ENCODE peak calls at places on chromosomes 13 and 19, in seven cellular contexts. Y, V, F, D, M, C and X are unnamed samples.

GRCh38 chr13:56893843-56894242 is 246.9 kb upstream of the PRR20A start:
- DNase-seq in Y (no peak), V (no peak), F (no peak), D (peak; percentile 13), M (no peak), C (no peak), X (no peak)

GRCh38 chr19:19822148-19822429 is 539 bp upstream of the ZNF506 start:
- DNase-seq in Y (no peak), V (peak; percentile 10), F (no peak), D (no peak), M (no peak), C (no peak), X (no peak)

GRCh38 chr13:73141292-73141771 is 82.5 kb downstream of the KLF5 start:
- DNase-seq in Y (no peak), V (no peak), F (no peak), D (no peak), M (peak; percentile 42), C (no peak), X (no peak)

GRCh38 chr19:41531438-41532311 is 44.3 kb upstream of the CEACAM21 start:
- DNase-seq in Y (peak; percentile 73), V (peak; percentile 74), F (no peak), D (peak; percentile 87), M (peak; percentile 98), C (peak; percentile 89), X (peak; percentile 58)

GRCh38 chr13:73776137-73776785 is 357.9 kb downstream of the KLF12 start:
- DNase-seq in Y (no peak), V (no peak), F (no peak), D (no peak), M (peak; percentile 17), C (no peak), X (no peak)

GRCh38 chr19:49983645-49984229 is 22.8 kb upstream of the SIGLEC11 start:
- DNase-seq in Y (peak; percentile 78), V (peak; percentile 68), F (peak; percentile 26), D (peak; percentile 79), M (peak; percentile 38), C (peak; percentile 84), X (peak; percentile 61)

GRCh38 chr13:101916108-101916757 is 463.8 kb downstream of the ITGBL1 start:
- DNase-seq in Y (no peak), V (no peak), F (no peak), D (no peak), M (no peak), C (no peak), X (no peak)

GRCh38 chr13:29165840-29166239 is 345.7 kb downstream of the MTUS2 start:
- DNase-seq in Y (no peak), V (no peak), F (no peak), D (peak; percentile 84), M (no peak), C (no peak), X (no peak)

GRCh38 chr13:30044932-30045331 is 194.5 kb upstream of the UBL3 start:
- DNase-seq in Y (no peak), V (no peak), F (no peak), D (no peak), M (no peak), C (no peak), X (no peak)

GRCh38 chr13:110236431-110236830 is 70.5 kb downstream of the COL4A1 start:
- DNase-seq in Y (no peak), V (no peak), F (no peak), D (no peak), M (no peak), C (no peak), X (no peak)

GRCh38 chr19:12722566-12723382 is 958 bp downstream of the TNPO2 start:
- DNase-seq in Y (peak; percentile 98), V (peak; percentile 97), F (peak; percentile 99), D (peak; percentile 99), M (peak; percentile 97), C (peak; percentile 100), X (peak; percentile 97)

GRCh38 chr19:12720851-12721655 is 2.7 kb downstream of the TNPO2 start:
- DNase-seq in Y (no peak), V (peak; percentile 34), F (no peak), D (no peak), M (no peak), C (no peak), X (no peak)

GRCh38 chr19:12720296-12720695 is 3.4 kb downstream of the TNPO2 start:
- DNase-seq in Y (no peak), V (no peak), F (no peak), D (no peak), M (no peak), C (no peak), X (no peak)

GRCh38 chr19:12723383-12723642 is 419 bp downstream of the TNPO2 start:
- DNase-seq in Y (no peak), V (no peak), F (no peak), D (peak; percentile 40), M (no peak), C (no peak), X (no peak)

DNA sequence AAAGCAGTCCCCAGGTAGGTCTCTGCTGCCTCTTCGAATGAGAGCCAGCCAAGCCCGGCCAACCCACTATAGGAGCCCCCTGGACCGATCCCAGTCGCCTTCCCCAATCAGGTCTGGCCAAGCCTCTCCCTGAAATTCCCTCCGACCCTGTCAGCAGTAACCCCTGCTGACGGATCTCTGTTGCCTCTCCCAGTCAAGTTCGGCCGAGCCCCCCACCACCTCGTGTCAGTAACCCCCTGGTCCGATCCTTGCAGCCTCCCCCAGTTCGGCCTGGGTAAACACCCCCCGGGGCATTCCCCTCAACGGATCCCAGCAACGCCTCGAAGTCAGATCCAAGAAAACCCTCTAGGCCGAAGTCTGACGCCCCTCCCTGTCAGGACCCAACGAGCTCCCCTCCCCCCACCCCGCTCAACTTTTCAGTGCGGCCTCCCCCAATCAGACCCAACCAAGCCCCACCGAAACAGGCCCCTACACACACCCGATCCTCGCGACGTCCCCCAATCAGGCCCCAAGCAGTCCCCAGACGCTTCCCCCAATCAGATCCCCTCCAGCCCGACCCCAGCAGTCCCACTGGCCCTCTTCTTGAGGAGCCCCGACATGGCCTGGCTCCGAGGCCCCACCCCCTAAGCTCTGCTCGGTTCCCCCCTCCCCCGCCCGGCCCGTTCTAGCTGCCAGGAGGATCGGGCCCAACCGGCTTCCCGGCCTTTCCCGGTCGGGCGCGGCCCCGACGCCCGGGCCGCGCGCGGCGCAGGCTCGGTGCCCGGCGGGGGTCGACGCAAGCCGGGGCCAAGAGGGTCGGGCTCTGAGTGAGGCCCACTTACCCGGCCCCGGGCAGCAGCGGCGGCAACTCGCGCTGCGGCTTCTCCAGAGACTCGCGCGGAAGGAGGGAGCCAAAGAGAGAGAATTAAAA is 1.8 kb downstream of the TNPO2 start:
- DNase-seq in Y (peak; percentile 77), V (peak; percentile 70), F (no peak), D (peak; percentile 77), M (peak; percentile 78), C (peak; percentile 88), X (no peak)
- TF ChIP-seq POLR2A in Y (no peak), V (no peak), F (no peak), D (no peak), M (no peak), C (no peak), X (no peak)

DNA sequence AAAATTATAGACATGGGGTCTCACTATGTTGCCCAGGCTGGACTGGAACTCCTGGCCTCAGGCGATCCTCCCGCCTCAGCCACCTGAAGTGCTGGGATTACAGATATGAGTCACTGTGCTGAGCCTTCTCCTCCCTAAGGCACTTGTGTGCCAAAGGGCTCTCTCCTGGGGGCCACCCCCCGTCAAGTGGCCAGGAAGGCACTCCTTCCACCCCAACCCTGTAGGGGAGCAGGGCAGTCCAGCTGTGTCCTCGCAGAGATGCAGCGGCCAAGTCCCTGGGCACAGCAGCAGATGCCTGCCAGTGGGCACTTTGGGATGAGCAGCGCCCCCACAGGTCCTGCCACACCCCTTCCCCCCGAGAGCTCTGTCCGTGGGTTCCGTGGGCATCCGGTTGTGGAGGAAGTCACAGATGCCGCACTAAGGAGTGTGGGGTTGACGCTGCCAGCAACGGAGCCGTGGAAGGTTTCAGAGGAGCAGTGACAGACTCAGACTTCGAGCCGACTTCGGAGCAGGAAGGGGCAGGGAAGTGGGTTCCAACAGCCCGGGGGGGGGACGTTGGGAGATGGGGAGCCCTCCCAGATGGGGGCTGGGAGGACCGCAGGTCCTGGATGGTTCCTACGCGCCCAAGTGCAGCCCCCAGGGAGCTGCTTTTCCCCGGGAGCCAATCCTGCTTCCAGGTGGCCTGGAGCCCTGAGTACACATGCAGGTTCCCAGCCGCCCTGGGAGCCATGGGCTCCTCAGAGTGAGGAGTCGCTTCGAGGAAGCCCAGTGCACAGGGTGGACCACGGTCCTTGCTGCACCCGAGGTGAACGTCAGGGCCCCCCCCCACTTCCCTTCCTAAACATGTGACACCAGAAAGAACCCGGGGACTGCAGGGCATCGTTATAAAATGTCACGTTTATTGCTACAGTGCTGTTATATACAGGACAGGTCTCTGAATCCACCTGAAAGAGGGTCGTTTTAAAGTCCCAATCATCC is 3.4 kb upstream of the UQCR11 start:
- DNase-seq in Y (no peak), V (no peak), F (no peak), D (no peak), M (no peak), C (no peak), X (peak; percentile 98)
- TF ChIP-seq POLR2A in Y (no peak), V (no peak), F (no peak), D (no peak), M (no peak), C (no peak), X (no peak)

GRCh38 chr19:35040826-35041547 is 534 bp upstream of the HPN start:
- DNase-seq in Y (peak; percentile 90), V (peak; percentile 77), F (no peak), D (no peak), M (peak; percentile 62), C (peak; percentile 92), X (no peak)
- TF ChIP-seq POLR2A in Y (no peak), V (no peak), F (no peak), D (no peak), M (no peak), C (no peak), X (no peak)

GRCh38 chr13:114132419-114133121 is at the start of gene RASA3:
- DNase-seq in Y (peak; percentile 64), V (peak; percentile 84), F (peak; percentile 38), D (peak; percentile 94), M (peak; percentile 76), C (no peak), X (peak; percentile 97)
- TF ChIP-seq POLR2A in Y (peak; percentile 22), V (peak; percentile 34), F (peak; percentile 39), D (peak; percentile 86), M (peak; percentile 80), C (no peak), X (peak; percentile 87)

GRCh38 chr13:98787173-98787572 is 34.7 kb upstream of the SLC15A1 start:
- DNase-seq in Y (no peak), V (no peak), F (no peak), D (no peak), M (no peak), C (no peak), X (no peak)

GRCh38 chr13:98785968-98786367 is 33.5 kb upstream of the SLC15A1 start:
- DNase-seq in Y (no peak), V (no peak), F (no peak), D (no peak), M (no peak), C (no peak), X (no peak)

GRCh38 chr13:98785405-98785804 is 32.9 kb upstream of the SLC15A1 start:
- DNase-seq in Y (no peak), V (no peak), F (no peak), D (no peak), M (no peak), C (no peak), X (no peak)

GRCh38 chr13:98784666-98785065 is 32.2 kb upstream of the SLC15A1 start:
- DNase-seq in Y (no peak), V (peak; percentile 53), F (no peak), D (no peak), M (no peak), C (no peak), X (no peak)

GRCh38 chr13:98787986-98788385 is 35.5 kb upstream of the SLC15A1 start:
- DNase-seq in Y (no peak), V (no peak), F (no peak), D (no peak), M (no peak), C (no peak), X (no peak)
- TF ChIP-seq POLR2A in Y (no peak), V (no peak), F (no peak), D (no peak), M (no peak), C (no peak), X (no peak)